ENCODE peak calls at places on chromosomes 11 and 22, in ten cellular contexts. W is vagina, G is fibroblast of mammary gland, R is choroid plexus epithelial cell, N is lung, E is HL-60, T is kidney, U is glutamatergic neuron, F is Peyer's patch, C is neural progenitor cell. X is an unnamed sample.

GRCh38 chr11:74820763-74821162 is 72.1 kb downstream of the RNF169 start:
- DNase-seq in W (no peak), G (peak; percentile 94), R (peak; percentile 97), N (no peak), E (no peak), T (no peak), U (no peak), F (no peak), C (no peak), X (no peak)

GRCh38 chr22:39748877-39749276 is 144.7 kb downstream of the ENTHD1 start:
- DNase-seq in W (no peak), G (peak; percentile 30), R (peak; percentile 76), N (no peak), E (no peak), T (no peak), U (no peak), F (no peak), C (no peak), X (no peak)

GRCh38 chr11:20000393-20001134 is 159.7 kb downstream of the DBX1 start:
- DNase-seq in W (no peak), G (no peak), R (no peak), N (peak; percentile 51), E (no peak), T (no peak), U (peak; percentile 52), F (no peak), C (peak; percentile 91), X (no peak)

GRCh38 chr11:77449784-77450183 is 24.1 kb downstream of the PAK1 start:
- DNase-seq in W (no peak), G (no peak), R (no peak), N (no peak), E (no peak), T (no peak), U (no peak), F (no peak), C (no peak), X (no peak)

GRCh38 chr11:98734686-98735085 is 286.1 kb upstream of the CNTN5 start:
- DNase-seq in W (no peak), G (no peak), R (no peak), N (no peak), E (no peak), T (no peak), U (no peak), F (no peak), C (no peak), X (no peak)

GRCh38 chr22:35547993-35548761 is 7.5 kb downstream of the RASD2 start:
- DNase-seq in W (no peak), G (no peak), R (peak; percentile 20), N (no peak), E (no peak), T (no peak), U (no peak), F (no peak), C (peak; percentile 56), X (no peak)

GRCh38 chr11:120880791-120881190 is 143.1 kb upstream of the TBCEL start:
- DNase-seq in W (no peak), G (peak; percentile 4), R (no peak), N (no peak), E (no peak), T (no peak), U (no peak), F (no peak), C (no peak), X (no peak)

GRCh38 chr22:19036523-19037273 is 85.5 kb downstream of the DGCR2 start:
- DNase-seq in W (no peak), G (peak; percentile 12), R (peak; percentile 26), N (no peak), E (peak; percentile 31), T (peak; percentile 67), U (no peak), F (no peak), C (no peak), X (no peak)

GRCh38 chr11:95282337-95282751 is 51.3 kb upstream of the SESN3 start:
- DNase-seq in W (no peak), G (peak; percentile 55), R (peak; percentile 38), N (no peak), E (peak; percentile 82), T (no peak), U (peak; percentile 50), F (no peak), C (peak; percentile 44), X (no peak)

GRCh38 chr11:118258410-118258809 is 5.7 kb downstream of the MPZL2 start:
- DNase-seq in W (no peak), G (peak; percentile 3), R (no peak), N (no peak), E (no peak), T (no peak), U (no peak), F (no peak), C (no peak), X (no peak)
- TF ChIP-seq CTCF in W (no peak), G (peak; percentile 20), R (peak; percentile 33), N (no peak), E (no peak), T (no peak), U (no peak), F (peak; percentile 22), C (peak; percentile 22), X (no peak)

DNA sequence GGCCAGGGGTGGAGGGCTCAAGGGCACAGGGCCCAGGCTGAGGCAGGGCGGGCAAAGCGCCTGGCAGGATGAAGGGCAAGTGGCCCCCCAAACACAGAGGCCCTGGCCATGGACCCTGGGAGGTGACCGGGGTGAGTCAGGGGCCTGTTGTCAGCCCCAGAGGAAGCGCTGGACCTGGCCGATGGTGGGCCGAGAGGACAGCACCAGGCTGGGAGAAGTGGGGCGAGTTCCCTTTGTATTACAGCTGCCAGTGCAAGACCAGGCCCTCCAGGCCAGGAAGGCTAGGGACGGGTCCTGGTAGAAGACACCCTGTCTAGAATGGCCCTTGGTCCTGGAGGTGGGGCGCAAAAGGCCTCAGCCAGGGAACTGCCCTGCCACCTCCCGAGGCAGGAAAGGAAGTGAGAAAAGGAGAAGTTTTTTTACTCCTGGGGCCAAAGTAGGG is 12.8 kb downstream of the CXCR5 start:
- DNase-seq in W (no peak), G (no peak), R (no peak), N (no peak), E (peak; percentile 74), T (peak; percentile 76), U (no peak), F (no peak), C (no peak), X (no peak)
- TF ChIP-seq CTCF in W (no peak), G (no peak), R (no peak), N (no peak), E (no peak), T (no peak), U (no peak), F (no peak), C (no peak), X (no peak)

DNA sequence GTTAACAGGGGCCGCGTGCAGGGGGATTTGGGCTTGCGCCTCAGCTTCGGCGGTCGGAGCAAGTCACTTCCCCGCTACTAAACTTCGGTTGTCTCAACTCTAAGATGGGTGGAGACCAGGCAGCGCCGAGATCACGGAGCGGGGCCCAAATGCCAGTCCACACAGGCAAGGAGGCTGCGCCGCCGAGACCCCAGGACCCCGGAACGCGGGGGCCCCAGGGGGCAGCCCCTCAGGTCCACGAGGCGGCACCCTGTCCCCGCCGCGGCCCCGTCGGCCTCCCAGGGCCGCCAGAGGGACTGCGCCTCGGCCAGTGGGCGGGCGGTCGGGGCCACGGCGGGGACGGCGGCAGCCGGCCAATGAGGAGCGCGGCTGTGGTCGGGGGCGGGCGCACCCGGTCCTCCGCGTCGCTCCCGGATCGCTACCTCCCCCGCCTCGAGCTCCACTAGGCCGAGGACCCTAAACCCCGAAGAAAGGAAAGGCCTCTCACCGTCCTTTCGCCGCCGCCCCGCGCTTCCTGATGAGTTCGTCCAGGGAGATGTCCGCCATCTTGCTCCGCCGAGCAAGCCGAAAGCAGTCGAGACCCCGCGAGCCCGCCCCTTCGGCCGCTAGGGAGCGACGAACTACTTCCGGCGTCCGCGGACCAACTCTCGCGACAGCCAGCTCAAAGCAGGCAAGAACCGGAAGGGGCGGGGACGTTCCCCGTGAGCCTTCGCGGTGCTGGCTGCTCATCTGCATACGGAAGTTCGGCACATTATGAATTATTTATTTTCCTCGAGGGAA is at the start of gene POLDIP3:
- DNase-seq in W (peak; percentile 99), G (peak; percentile 98), R (peak; percentile 99), N (peak; percentile 99), E (peak; percentile 98), T (peak; percentile 100), U (peak; percentile 99), F (peak; percentile 99), C (peak; percentile 99), X (peak; percentile 97)
- TF ChIP-seq CTCF in W (no peak), G (no peak), R (peak; percentile 40), N (peak; percentile 35), E (no peak), T (peak; percentile 26), U (peak; percentile 33), F (peak; percentile 43), C (peak; percentile 37), X (no peak)

GRCh38 chr11:126363706-126364245 is 8.3 kb downstream of the ST3GAL4 start:
- DNase-seq in W (no peak), G (no peak), R (no peak), N (no peak), E (no peak), T (peak; percentile 35), U (no peak), F (no peak), C (peak; percentile 73), X (no peak)

GRCh38 chr11:126360049-126360446 is 4.6 kb downstream of the ST3GAL4 start:
- DNase-seq in W (no peak), G (no peak), R (no peak), N (no peak), E (no peak), T (no peak), U (no peak), F (no peak), C (no peak), X (no peak)

GRCh38 chr11:126361400-126361799 is 5.9 kb downstream of the ST3GAL4 start:
- DNase-seq in W (no peak), G (no peak), R (no peak), N (no peak), E (no peak), T (no peak), U (no peak), F (no peak), C (no peak), X (no peak)

GRCh38 chr11:126366064-126366822 is 10.8 kb downstream of the ST3GAL4 start:
- DNase-seq in W (no peak), G (no peak), R (no peak), N (no peak), E (no peak), T (peak; percentile 76), U (no peak), F (no peak), C (no peak), X (no peak)

DNA sequence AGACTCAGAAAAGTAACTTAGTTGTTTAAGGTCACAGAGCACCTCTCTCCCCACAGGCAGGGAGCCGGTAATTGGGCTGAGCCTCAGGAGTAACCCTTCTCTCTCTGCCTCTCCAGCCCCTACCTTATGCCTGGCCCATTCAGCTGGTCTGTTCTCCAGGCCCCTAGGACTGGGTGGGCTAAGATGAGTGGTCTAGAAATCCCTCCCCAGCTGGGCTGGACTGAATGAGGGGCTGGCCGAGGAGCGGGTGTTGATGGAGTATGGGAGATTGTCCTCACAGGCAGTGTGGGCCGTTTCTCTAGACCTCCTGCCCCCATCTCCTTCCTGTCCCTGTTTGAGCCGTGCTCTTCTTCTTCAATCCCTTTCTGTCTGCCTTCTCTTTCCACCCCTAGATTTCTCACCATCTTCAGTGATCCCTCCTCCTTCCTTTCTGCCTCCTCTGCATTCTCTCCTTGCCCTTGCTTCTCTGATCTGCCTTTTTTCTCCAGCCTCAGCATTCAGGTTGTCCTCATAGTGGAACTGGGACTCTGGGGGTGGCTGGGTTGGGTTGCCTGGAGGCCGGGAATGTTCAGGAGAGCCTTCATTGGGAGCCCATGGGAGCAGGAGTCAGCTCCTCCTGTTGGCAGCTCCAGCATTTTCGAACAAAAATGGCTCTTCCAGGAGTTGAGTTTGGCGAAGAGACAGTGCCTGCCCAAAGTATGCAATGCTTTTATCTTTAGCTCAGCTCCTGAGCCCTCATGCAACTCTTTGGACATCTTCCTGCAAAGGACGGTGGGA is 7.6 kb downstream of the ST3GAL4 start:
- DNase-seq in W (no peak), G (no peak), R (no peak), N (no peak), E (no peak), T (no peak), U (no peak), F (no peak), C (no peak), X (no peak)
- TF ChIP-seq CTCF in W (no peak), G (no peak), R (no peak), N (no peak), E (no peak), T (no peak), U (no peak), F (no peak), C (no peak), X (no peak)